ENCODE peak calls at places on chromosomes 1 and 21, in five cellular contexts. One of them, this sample, is unnamed.

GRCh38 chr1:64514197-64514765 is 44.4 kb downstream of the CACHD1 start:
- DNase-seq in body of pancreas: no peak
- DNase-seq in AG04450: peak; percentile 74
- DNase-seq in transverse colon: no peak
- DNase-seq in IMR-90: peak; percentile 88
- DNase-seq in this sample: no peak

GRCh38 chr1:69686367-69686984 is 118.8 kb downstream of the LRRC7 start:
- DNase-seq in body of pancreas: no peak
- DNase-seq in AG04450: no peak
- DNase-seq in transverse colon: no peak
- DNase-seq in IMR-90: no peak
- DNase-seq in this sample: no peak

GRCh38 chr1:168603501-168604107 is 27.2 kb downstream of the XCL1 start:
- DNase-seq in body of pancreas: peak; percentile 85
- DNase-seq in AG04450: no peak
- DNase-seq in transverse colon: peak; percentile 82
- DNase-seq in IMR-90: peak; percentile 45
- DNase-seq in this sample: no peak

GRCh38 chr1:30852026-30852425 is 56.5 kb downstream of the SDC3 start:
- DNase-seq in body of pancreas: peak; percentile 75
- DNase-seq in AG04450: peak; percentile 24
- DNase-seq in transverse colon: peak; percentile 73
- DNase-seq in IMR-90: peak; percentile 67
- DNase-seq in this sample: no peak

GRCh38 chr1:204283711-204284651 is 70.2 kb upstream of the GOLT1A start:
- DNase-seq in body of pancreas: peak; percentile 69
- DNase-seq in AG04450: no peak
- DNase-seq in transverse colon: no peak
- DNase-seq in IMR-90: no peak
- DNase-seq in this sample: no peak

GRCh38 chr1:18569811-18570545 is 60.7 kb upstream of the PAX7 start:
- DNase-seq in body of pancreas: no peak
- DNase-seq in AG04450: no peak
- DNase-seq in transverse colon: no peak
- DNase-seq in IMR-90: no peak
- DNase-seq in this sample: no peak

GRCh38 chr1:159862031-159862430 is 426 bp downstream of the VSIG8 start:
- DNase-seq in body of pancreas: no peak
- DNase-seq in AG04450: no peak
- DNase-seq in transverse colon: no peak
- DNase-seq in IMR-90: no peak
- DNase-seq in this sample: no peak

GRCh38 chr21:31905444-31906400 is 32.9 kb downstream of the HUNK start:
- DNase-seq in body of pancreas: no peak
- DNase-seq in AG04450: no peak
- DNase-seq in transverse colon: no peak
- DNase-seq in IMR-90: peak; percentile 38
- DNase-seq in this sample: no peak

GRCh38 chr1:19469004-19469403 is 16.3 kb downstream of the CAPZB start:
- DNase-seq in body of pancreas: no peak
- DNase-seq in AG04450: no peak
- DNase-seq in transverse colon: no peak
- DNase-seq in IMR-90: no peak
- DNase-seq in this sample: no peak

GRCh38 chr1:183234660-183235476 is 48.8 kb downstream of the LAMC2 start:
- DNase-seq in body of pancreas: peak; percentile 61
- DNase-seq in AG04450: peak; percentile 83
- DNase-seq in transverse colon: peak; percentile 33
- DNase-seq in IMR-90: peak; percentile 98
- DNase-seq in this sample: peak; percentile 90

GRCh38 chr1:156889802-156890585 is 3.5 kb upstream of the PEAR1 start:
- DNase-seq in body of pancreas: peak; percentile 86
- DNase-seq in AG04450: peak; percentile 49
- DNase-seq in transverse colon: peak; percentile 80
- DNase-seq in IMR-90: peak; percentile 75
- DNase-seq in this sample: no peak

GRCh38 chr1:213585402-213585801 is 402.4 kb upstream of the PROX1 start:
- DNase-seq in body of pancreas: peak; percentile 86
- DNase-seq in AG04450: no peak
- DNase-seq in transverse colon: peak; percentile 52
- DNase-seq in IMR-90: no peak
- DNase-seq in this sample: no peak

GRCh38 chr1:209755926-209756607 is at the start of gene TRAF3IP3:
- DNase-seq in body of pancreas: no peak
- DNase-seq in AG04450: no peak
- DNase-seq in transverse colon: peak; percentile 71
- DNase-seq in IMR-90: no peak
- DNase-seq in this sample: no peak

GRCh38 chr1:151565500-151566189 is 25.5 kb downstream of the TUFT1 start:
- DNase-seq in body of pancreas: no peak
- DNase-seq in AG04450: no peak
- DNase-seq in transverse colon: no peak
- DNase-seq in IMR-90: no peak
- DNase-seq in this sample: no peak

GRCh38 chr1:108704501-108704900 is 8.2 kb upstream of the FNDC7 start:
- DNase-seq in body of pancreas: no peak
- DNase-seq in AG04450: peak; percentile 45
- DNase-seq in transverse colon: no peak
- DNase-seq in IMR-90: peak; percentile 81
- DNase-seq in this sample: no peak

GRCh38 chr1:204475651-204476432 is 18.8 kb downstream of the PIK3C2B start:
- DNase-seq in body of pancreas: no peak
- DNase-seq in AG04450: no peak
- DNase-seq in transverse colon: no peak
- DNase-seq in IMR-90: no peak
- DNase-seq in this sample: no peak

GRCh38 chr1:228842094-228842775 is 107.0 kb downstream of the RHOU start:
- DNase-seq in body of pancreas: peak; percentile 88
- DNase-seq in AG04450: peak; percentile 47
- DNase-seq in transverse colon: no peak
- DNase-seq in IMR-90: peak; percentile 90
- DNase-seq in this sample: no peak

GRCh38 chr1:247415423-247416361 is at the start of gene NLRP3:
- DNase-seq in body of pancreas: no peak
- DNase-seq in AG04450: no peak
- DNase-seq in transverse colon: peak; percentile 34
- DNase-seq in IMR-90: no peak
- DNase-seq in this sample: peak; percentile 55

GRCh38 chr1:175839678-175840669 is 96.6 kb upstream of the TNR start:
- DNase-seq in body of pancreas: no peak
- DNase-seq in AG04450: no peak
- DNase-seq in transverse colon: peak; percentile 42
- DNase-seq in IMR-90: no peak
- DNase-seq in this sample: peak; percentile 51

GRCh38 chr1:3471356-3472087 is 17.1 kb downstream of the ARHGEF16 start:
- DNase-seq in body of pancreas: no peak
- DNase-seq in AG04450: no peak
- DNase-seq in transverse colon: no peak
- DNase-seq in IMR-90: peak; percentile 53
- DNase-seq in this sample: no peak

GRCh38 chr1:243475966-243476365 is 220.1 kb downstream of the SDCCAG8 start:
- DNase-seq in body of pancreas: no peak
- DNase-seq in AG04450: no peak
- DNase-seq in transverse colon: no peak
- DNase-seq in IMR-90: peak; percentile 64
- DNase-seq in this sample: no peak

GRCh38 chr1:1431845-1432565 is 3.5 kb upstream of the VWA1 start:
- DNase-seq in body of pancreas: peak; percentile 66
- DNase-seq in AG04450: no peak
- DNase-seq in transverse colon: peak; percentile 74
- DNase-seq in IMR-90: no peak
- DNase-seq in this sample: no peak

GRCh38 chr1:1432566-1432950 is 2.9 kb upstream of the VWA1 start:
- DNase-seq in body of pancreas: peak; percentile 59
- DNase-seq in AG04450: no peak
- DNase-seq in transverse colon: no peak
- DNase-seq in IMR-90: no peak
- DNase-seq in this sample: no peak

GRCh38 chr1:1430114-1430982 is 5.1 kb upstream of the VWA1 start:
- DNase-seq in body of pancreas: peak; percentile 91
- DNase-seq in AG04450: no peak
- DNase-seq in transverse colon: no peak
- DNase-seq in IMR-90: peak; percentile 50
- DNase-seq in this sample: no peak

GRCh38 chr1:1429671-1430073 is 5.8 kb upstream of the VWA1 start:
- DNase-seq in body of pancreas: no peak
- DNase-seq in AG04450: no peak
- DNase-seq in transverse colon: no peak
- DNase-seq in IMR-90: peak; percentile 27
- DNase-seq in this sample: no peak

DNA sequence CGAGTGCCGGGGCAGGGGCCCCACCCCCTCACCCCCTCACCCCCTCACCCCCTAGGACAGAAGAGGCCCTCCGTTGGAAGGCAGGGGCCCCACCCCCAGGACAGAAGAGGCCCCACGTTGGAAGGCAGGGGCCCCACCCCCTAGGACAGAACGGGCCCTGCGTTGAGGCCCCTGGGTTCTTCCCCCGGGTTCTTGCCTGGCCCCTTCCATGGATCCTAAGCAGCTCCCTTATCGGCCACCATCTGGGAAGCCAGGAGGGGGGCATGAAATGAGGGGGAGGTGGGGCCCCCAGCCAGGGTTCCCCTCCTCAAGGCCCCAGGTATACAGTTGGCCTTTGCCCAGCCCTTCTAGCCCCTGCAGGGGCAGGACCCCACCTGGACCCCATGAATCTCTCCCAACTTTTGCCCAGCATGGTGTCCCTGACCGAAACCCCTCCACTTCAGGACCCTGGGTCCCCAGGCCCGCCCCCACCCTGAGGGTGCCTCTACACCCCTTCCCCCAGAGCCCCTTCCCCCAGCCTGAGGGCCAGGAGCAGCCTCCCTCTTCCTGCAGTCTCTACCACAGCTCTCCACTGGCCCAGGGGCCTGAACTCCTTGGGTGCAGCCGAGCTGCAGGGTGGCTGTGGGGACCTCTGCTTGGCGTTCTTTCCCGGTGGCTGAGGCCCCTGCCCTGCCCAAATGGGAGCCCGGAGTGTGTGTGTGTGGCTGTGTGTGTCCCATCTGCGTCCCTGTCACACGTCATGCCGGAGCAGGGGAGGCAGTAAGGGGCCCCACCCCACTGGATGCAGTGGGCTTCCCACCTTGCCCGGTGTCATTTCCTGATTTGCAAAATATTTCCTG is 4.3 kb upstream of the VWA1 start:
- DNase-seq in body of pancreas: no peak
- DNase-seq in AG04450: no peak
- DNase-seq in transverse colon: no peak
- DNase-seq in IMR-90: no peak
- DNase-seq in this sample: no peak
- H3K27ac ChIP-seq in body of pancreas: peak overlapping the region; percentile 94
- H3K27ac ChIP-seq in AG04450: peak overlapping the region; percentile 2
- H3K27ac ChIP-seq in transverse colon: peak overlapping the region; percentile 94
- H3K27ac ChIP-seq in IMR-90: no peak overlapping the region
- H3K27ac ChIP-seq in this sample: peak overlapping the region; percentile 50

GRCh38 chr1:172670316-172670715 is 11.4 kb downstream of the FASLG start:
- DNase-seq in body of pancreas: no peak
- DNase-seq in AG04450: no peak
- DNase-seq in transverse colon: no peak
- DNase-seq in IMR-90: no peak
- DNase-seq in this sample: no peak

GRCh38 chr1:172671591-172671990 is 12.7 kb downstream of the FASLG start:
- DNase-seq in body of pancreas: no peak
- DNase-seq in AG04450: no peak
- DNase-seq in transverse colon: no peak
- DNase-seq in IMR-90: peak; percentile 55
- DNase-seq in this sample: no peak

GRCh38 chr1:172669011-172669410 is 10.1 kb downstream of the FASLG start:
- DNase-seq in body of pancreas: no peak
- DNase-seq in AG04450: no peak
- DNase-seq in transverse colon: no peak
- DNase-seq in IMR-90: no peak
- DNase-seq in this sample: no peak

GRCh38 chr1:172670791-172671190 is 11.9 kb downstream of the FASLG start:
- DNase-seq in body of pancreas: no peak
- DNase-seq in AG04450: no peak
- DNase-seq in transverse colon: no peak
- DNase-seq in IMR-90: no peak
- DNase-seq in this sample: no peak

DNA sequence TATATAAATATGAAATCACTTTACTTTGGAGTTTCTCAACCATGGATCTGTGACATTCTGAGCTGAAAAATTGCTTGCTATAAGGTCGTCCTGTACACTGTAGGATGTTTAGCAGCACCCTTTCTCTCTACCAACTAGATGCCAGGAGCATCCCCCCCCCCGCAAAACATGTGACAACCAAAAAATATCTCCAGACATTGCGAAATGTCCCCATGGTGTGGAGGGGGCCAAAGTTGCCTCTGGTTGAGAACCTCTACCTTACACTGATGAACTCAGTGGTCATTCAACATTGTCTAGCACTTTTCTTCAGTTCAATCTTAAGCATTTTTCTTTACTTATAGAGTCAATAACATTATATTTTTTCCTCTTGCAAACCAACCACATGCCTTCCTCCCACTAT is 9.2 kb downstream of the FASLG start:
- DNase-seq in body of pancreas: no peak
- DNase-seq in AG04450: no peak
- DNase-seq in transverse colon: no peak
- DNase-seq in IMR-90: no peak
- DNase-seq in this sample: no peak
- H3K27ac ChIP-seq in body of pancreas: no peak overlapping the region
- H3K27ac ChIP-seq in AG04450: no peak overlapping the region
- H3K27ac ChIP-seq in transverse colon: no peak overlapping the region
- H3K27ac ChIP-seq in IMR-90: no peak overlapping the region
- H3K27ac ChIP-seq in this sample: no peak overlapping the region

DNA sequence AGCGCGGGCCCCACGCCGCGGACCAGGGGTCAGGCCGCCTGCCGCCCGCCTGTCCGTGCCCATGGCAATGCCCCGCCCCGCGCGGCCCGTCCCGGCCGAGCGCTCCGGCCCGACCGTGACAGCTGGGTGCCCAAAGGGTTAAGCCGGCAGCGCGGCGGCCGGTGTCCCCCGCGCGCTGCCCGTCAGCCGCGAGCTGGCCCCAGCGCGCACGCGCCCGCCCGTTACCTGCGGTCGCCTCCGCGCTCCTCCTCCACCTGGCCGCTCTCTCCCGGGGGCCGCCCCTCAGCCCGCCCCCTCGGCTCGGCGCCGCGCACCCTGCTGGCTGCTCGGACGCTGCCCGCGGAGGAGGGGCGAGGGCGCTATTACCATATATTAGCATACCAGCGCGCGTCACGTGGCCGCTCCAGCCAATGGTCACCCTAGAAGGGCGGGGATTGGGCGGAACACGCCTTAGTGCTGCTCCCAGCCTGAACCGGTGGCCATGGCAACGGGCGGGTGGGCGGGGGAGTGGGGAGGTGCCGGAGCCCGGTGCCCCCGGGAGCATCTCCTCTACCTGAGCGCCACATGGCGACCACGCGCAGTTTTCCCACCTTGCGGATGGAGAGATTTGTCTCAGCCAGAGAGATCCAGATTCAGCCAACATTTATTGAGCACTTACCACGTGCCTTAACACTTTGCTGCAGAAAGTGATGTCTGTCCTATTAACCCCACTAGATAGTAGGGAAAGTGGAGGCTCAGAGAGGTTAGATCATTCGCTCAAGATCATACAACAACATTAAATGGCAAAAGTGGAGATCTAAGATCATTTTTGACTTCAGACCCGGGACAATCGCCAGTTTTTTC is at the start of gene PHC2:
- DNase-seq in body of pancreas: peak; percentile 98
- DNase-seq in AG04450: peak; percentile 81
- DNase-seq in transverse colon: peak; percentile 96
- DNase-seq in IMR-90: peak; percentile 94
- DNase-seq in this sample: peak; percentile 83
- H3K27ac ChIP-seq in body of pancreas: peak within 1 kb of the TSS; percentile 71
- H3K27ac ChIP-seq in AG04450: no peak within 1 kb of the TSS
- H3K27ac ChIP-seq in transverse colon: peak within 1 kb of the TSS; percentile 70
- H3K27ac ChIP-seq in IMR-90: peak within 1 kb of the TSS; percentile 54
- H3K27ac ChIP-seq in this sample: peak within 1 kb of the TSS; percentile 80

GRCh38 chr1:93605026-93605425 is 76.6 kb downstream of the BCAR3 start:
- DNase-seq in body of pancreas: no peak
- DNase-seq in AG04450: no peak
- DNase-seq in transverse colon: no peak
- DNase-seq in IMR-90: no peak
- DNase-seq in this sample: no peak
- H3K27ac ChIP-seq in body of pancreas: no peak overlapping the region
- H3K27ac ChIP-seq in AG04450: peak overlapping the region; percentile 41
- H3K27ac ChIP-seq in transverse colon: no peak overlapping the region
- H3K27ac ChIP-seq in IMR-90: no peak overlapping the region
- H3K27ac ChIP-seq in this sample: no peak overlapping the region